ENCODE peak calls at places on chromosomes 6 and 20, in seven cellular contexts. G is NCI-H1048; E is ovary; L is stimulated activated CD8-positive, alpha-beta memory T cell treated with anti-CD3 and anti-CD28 coated beads, Interleukin-4, amount 100 ng/mL, for 4 hours; Y is Right ventricle myocardium superior; T is HEK293T; S is neuronal stem cell. R is an unnamed sample.

GRCh38 chr20:47293524-47294157 is 62.9 kb downstream of the ZMYND8 start:
- DNase-seq in E (no peak), S (no peak), L (no peak), G (no peak), T (no peak), Y (no peak), R (no peak)

GRCh38 chr20:46400828-46401477 is 5.5 kb downstream of the ELMO2 start:
- DNase-seq in Y (no peak), L (no peak), S (peak; percentile 21), G (no peak), T (no peak), E (no peak), R (peak; percentile 55)

GRCh38 chr20:58963060-58963584 is 17.9 kb upstream of the NELFCD start:
- DNase-seq in T (no peak), L (no peak), G (no peak), E (no peak), S (no peak), Y (no peak), R (no peak)

GRCh38 chr6:160391419-160392116 is 43.4 kb downstream of the SLC22A3 start:
- DNase-seq in T (no peak), Y (no peak), L (no peak), S (no peak), G (no peak), E (no peak), R (no peak)

GRCh38 chr6:18501313-18502013 is 114.3 kb downstream of the RNF144B start:
- DNase-seq in E (no peak), Y (peak; percentile 76), S (no peak), G (no peak), L (no peak), T (no peak), R (no peak)

GRCh38 chr6:165515963-165516624 is 146.9 kb downstream of the PDE10A start:
- DNase-seq in L (no peak), S (no peak), E (no peak), T (no peak), Y (no peak), G (no peak), R (no peak)

GRCh38 chr6:25168637-25169036 is 110.5 kb upstream of the CARMIL1 start:
- DNase-seq in T (no peak), G (no peak), Y (no peak), E (no peak), L (no peak), S (no peak), R (no peak)

GRCh38 chr6:105164418-105164817 is 15.4 kb downstream of the POPDC3 start:
- DNase-seq in T (no peak), L (no peak), Y (no peak), E (no peak), G (no peak), S (no peak), R (no peak)

GRCh38 chr6:96898241-96898851 is 655 bp upstream of the NDUFAF4 start:
- DNase-seq in S (no peak), G (no peak), L (no peak), E (no peak), Y (no peak), T (no peak), R (no peak)

GRCh38 chr6:54846857-54847721 is 518 bp downstream of the FAM83B start:
- DNase-seq in L (no peak), T (peak; percentile 45), Y (peak; percentile 42), S (peak; percentile 26), G (no peak), E (no peak), R (no peak)

GRCh38 chr6:127854009-127854408 is 46.8 kb downstream of the THEMIS start:
- DNase-seq in T (no peak), L (no peak), S (no peak), Y (no peak), E (no peak), G (no peak), R (no peak)

GRCh38 chr6:138987299-138987642 is 782 bp downstream of the REPS1 start:
- DNase-seq in L (no peak), Y (peak; percentile 60), T (no peak), E (peak; percentile 51), G (no peak), S (no peak), R (no peak)

GRCh38 chr6:30500421-30501069 is 11.2 kb downstream of the HLA-E start:
- DNase-seq in G (no peak), Y (peak; percentile 48), L (no peak), E (no peak), T (no peak), S (no peak), R (no peak)

GRCh38 chr20:32437391-32438074 is 79.4 kb downstream of the ASXL1 start:
- DNase-seq in S (no peak), G (no peak), Y (no peak), L (no peak), T (no peak), E (no peak), R (peak; percentile 34)

GRCh38 chr20:5621305-5621704 is 128.9 kb upstream of the SHLD1 start:
- DNase-seq in T (no peak), Y (peak; percentile 53), S (no peak), G (peak; percentile 17), E (no peak), L (no peak), R (no peak)

GRCh38 chr6:130482645-130483390 is 117.0 kb downstream of the TMEM200A start:
- DNase-seq in S (no peak), L (no peak), E (no peak), Y (no peak), G (no peak), T (no peak), R (no peak)